ENCODE peak calls at places on chromosome 4, in nine cellular contexts. U is stomach, Q is mesothelial cell of epicardium, B is fibroblast of mammary gland, E is type B pancreatic cell, I is brain microvascular endothelial cell, J is nephron progenitor cell, G is osteocyte, K is endothelial cell of umbilical vein. O is an unnamed sample.

GRCh38 chr4:76987153-76987562 is 37.6 kb downstream of the SEPTIN11 start:
- DNase-seq in U (peak), Q (no peak), B (peak), E (no peak), I (peak), J (no peak), G (no peak), K (no peak), O (no peak)

GRCh38 chr4:8123865-8124264 is 34.7 kb downstream of the ABLIM2 start:
- DNase-seq in U (no peak), Q (no peak), B (no peak), E (no peak), I (no peak), J (no peak), G (no peak), K (no peak), O (no peak)

GRCh38 chr4:3235581-3235980 is 13.4 kb upstream of the MSANTD1 start:
- DNase-seq in U (no peak), Q (no peak), B (no peak), E (no peak), I (no peak), J (no peak), G (no peak), K (no peak), O (no peak)

GRCh38 chr4:134126955-134127354 is 74.6 kb downstream of the PABPC4L start:
- DNase-seq in U (no peak), Q (no peak), B (no peak), E (peak), I (no peak), J (no peak), G (no peak), K (no peak), O (no peak)

GRCh38 chr4:77564231-77564630 is 41.4 kb upstream of the CXCL13 start:
- DNase-seq in U (peak), Q (no peak), B (peak), E (no peak), I (no peak), J (no peak), G (no peak), K (no peak), O (no peak)

GRCh38 chr4:8616831-8617230 is 24.3 kb downstream of the CPZ start:
- DNase-seq in U (no peak), Q (no peak), B (no peak), E (no peak), I (no peak), J (no peak), G (no peak), K (no peak), O (no peak)

GRCh38 chr4:138291431-138291830 is 49.3 kb upstream of the SLC7A11 start:
- DNase-seq in U (no peak), Q (no peak), B (peak), E (no peak), I (no peak), J (no peak), G (no peak), K (no peak), O (no peak)

GRCh38 chr4:142554412-142554811 is 291.7 kb downstream of the INPP4B start:
- DNase-seq in U (no peak), Q (no peak), B (no peak), E (no peak), I (no peak), J (no peak), G (no peak), K (no peak), O (no peak)

GRCh38 chr4:119210760-119211159 is 1.8 kb upstream of the USP53 start:
- DNase-seq in U (no peak), Q (no peak), B (peak), E (no peak), I (no peak), J (no peak), G (no peak), K (no peak), O (no peak)

GRCh38 chr4:15149842-15150592 is 147.7 kb downstream of the CPEB2 start:
- DNase-seq in U (peak), Q (no peak), B (peak), E (no peak), I (peak), J (peak), G (peak), K (peak), O (peak)

GRCh38 chr4:5808081-5808741 is 84.7 kb downstream of the CRMP1 start:
- DNase-seq in U (no peak), Q (no peak), B (peak), E (no peak), I (no peak), J (no peak), G (no peak), K (peak), O (no peak)

GRCh38 chr4:107212565-107212964 is 176.5 kb upstream of the DKK2 start:
- DNase-seq in U (no peak), Q (no peak), B (no peak), E (no peak), I (no peak), J (no peak), G (no peak), K (no peak), O (no peak)

GRCh38 chr4:121900132-121900983 is 30.1 kb upstream of the BBS7 start:
- DNase-seq in U (peak), Q (peak), B (peak), E (no peak), I (peak), J (peak), G (no peak), K (peak), O (peak)

GRCh38 chr4:55727746-55728145 is 91.6 kb upstream of the NMU start:
- DNase-seq in U (no peak), Q (no peak), B (no peak), E (no peak), I (peak), J (no peak), G (no peak), K (no peak), O (no peak)

GRCh38 chr4:37662861-37663390 is 23.2 kb downstream of the RELL1 start:
- DNase-seq in U (no peak), Q (no peak), B (no peak), E (no peak), I (peak), J (no peak), G (no peak), K (no peak), O (no peak)

GRCh38 chr4:112296949-112297483 is at the start of gene ALPK1:
- DNase-seq in U (no peak), Q (no peak), B (peak), E (no peak), I (peak), J (no peak), G (no peak), K (peak), O (peak)

GRCh38 chr4:147643616-147644015 is 26.4 kb downstream of the TMEM184C start:
- DNase-seq in U (no peak), Q (no peak), B (no peak), E (no peak), I (no peak), J (no peak), G (no peak), K (no peak), O (no peak)

GRCh38 chr4:161767116-161767515 is 396.7 kb downstream of the FSTL5 start:
- DNase-seq in U (no peak), Q (no peak), B (peak), E (no peak), I (peak), J (no peak), G (no peak), K (no peak), O (no peak)

GRCh38 chr4:13089659-13089998 is 394.5 kb downstream of the RAB28 start:
- DNase-seq in U (no peak), Q (no peak), B (no peak), E (no peak), I (no peak), J (no peak), G (no peak), K (no peak), O (no peak)

GRCh38 chr4:113077611-113078010 is 28.2 kb downstream of the ANK2 start:
- DNase-seq in U (no peak), Q (no peak), B (no peak), E (no peak), I (no peak), J (no peak), G (no peak), K (no peak), O (no peak)

GRCh38 chr4:185587444-185588161 is 52.3 kb upstream of the PDLIM3 start:
- DNase-seq in U (peak), Q (no peak), B (no peak), E (no peak), I (no peak), J (peak), G (no peak), K (no peak), O (peak)

GRCh38 chr4:8191136-8191747 is 7.8 kb upstream of the SH3TC1 start:
- DNase-seq in U (peak), Q (no peak), B (peak), E (no peak), I (peak), J (no peak), G (no peak), K (peak), O (no peak)

GRCh38 chr4:157221895-157222763 is 1.6 kb downstream of the GRIA2 start:
- DNase-seq in U (no peak), Q (no peak), B (no peak), E (no peak), I (no peak), J (peak), G (no peak), K (peak), O (no peak)

GRCh38 chr4:1549638-1550035 is 134.5 kb downstream of the FAM53A start:
- DNase-seq in U (no peak), Q (no peak), B (no peak), E (no peak), I (no peak), J (no peak), G (no peak), K (no peak), O (no peak)

GRCh38 chr4:102826105-102826889 is 1.1 kb downstream of the UBE2D3 start:
- DNase-seq in U (no peak), Q (no peak), B (no peak), E (no peak), I (no peak), J (no peak), G (no peak), K (no peak), O (no peak)

GRCh38 chr4:154722262-154722661 is 21.5 kb upstream of the LRAT start:
- DNase-seq in U (no peak), Q (no peak), B (no peak), E (no peak), I (no peak), J (no peak), G (no peak), K (no peak), O (no peak)

GRCh38 chr4:164512124-164512523 is 241.8 kb upstream of the SMIM31 start:
- DNase-seq in U (no peak), Q (no peak), B (no peak), E (no peak), I (no peak), J (no peak), G (no peak), K (no peak), O (no peak)

GRCh38 chr4:186563761-186564160 is 8.4 kb upstream of the MTNR1A start:
- DNase-seq in U (no peak), Q (no peak), B (no peak), E (peak), I (no peak), J (no peak), G (peak), K (no peak), O (no peak)

GRCh38 chr4:26905172-26905571 is 44.5 kb downstream of the STIM2 start:
- DNase-seq in U (no peak), Q (no peak), B (no peak), E (no peak), I (no peak), J (no peak), G (no peak), K (no peak), O (no peak)

GRCh38 chr4:10579700-10580099 is 104.9 kb downstream of the CLNK start:
- DNase-seq in U (no peak), Q (no peak), B (no peak), E (no peak), I (no peak), J (no peak), G (no peak), K (no peak), O (no peak)

GRCh38 chr4:57233391-57233790 is 123.2 kb upstream of the IGFBP7 start:
- DNase-seq in U (no peak), Q (no peak), B (peak), E (no peak), I (peak), J (no peak), G (no peak), K (peak), O (no peak)

GRCh38 chr4:115687356-115687755 is 573.9 kb upstream of the NDST4 start:
- DNase-seq in U (no peak), Q (no peak), B (no peak), E (no peak), I (no peak), J (no peak), G (no peak), K (no peak), O (no peak)

GRCh38 chr4:40309250-40309774 is 25.8 kb upstream of the CHRNA9 start:
- DNase-seq in U (peak), Q (peak), B (peak), E (peak), I (peak), J (peak), G (peak), K (peak), O (peak)

GRCh38 chr4:108885211-108885610 is 122.4 kb upstream of the ETNPPL start:
- DNase-seq in U (no peak), Q (no peak), B (no peak), E (no peak), I (peak), J (no peak), G (no peak), K (peak), O (no peak)

GRCh38 chr4:54843106-54843505 is 185.3 kb downstream of the KIT start:
- DNase-seq in U (no peak), Q (no peak), B (no peak), E (no peak), I (no peak), J (no peak), G (no peak), K (no peak), O (no peak)

GRCh38 chr4:101421393-101421792 is 74.1 kb upstream of the PPP3CA start:
- DNase-seq in U (no peak), Q (no peak), B (no peak), E (no peak), I (no peak), J (no peak), G (no peak), K (no peak), O (no peak)

GRCh38 chr4:130336585-130337217 is 1240.7 kb downstream of the C4orf33 start:
- DNase-seq in U (no peak), Q (no peak), B (peak), E (no peak), I (peak), J (no peak), G (no peak), K (peak), O (peak)

GRCh38 chr4:20395160-20395773 is 143.6 kb downstream of the SLIT2 start:
- DNase-seq in U (peak), Q (no peak), B (peak), E (no peak), I (no peak), J (peak), G (no peak), K (peak), O (peak)
- TF ChIP-seq CTCF in U (peak), Q (peak), B (peak), E (peak), I (peak), J (peak), G (peak), K (peak), O (peak)

GRCh38 chr4:74408639-74409038 is 36.3 kb upstream of the AREG start:
- DNase-seq in U (no peak), Q (no peak), B (peak), E (no peak), I (peak), J (no peak), G (no peak), K (no peak), O (no peak)

GRCh38 chr4:74412225-74412624 is 32.7 kb upstream of the AREG start:
- DNase-seq in U (no peak), Q (no peak), B (no peak), E (no peak), I (no peak), J (no peak), G (no peak), K (no peak), O (no peak)

GRCh38 chr4:74410741-74411140 is 34.2 kb upstream of the AREG start:
- DNase-seq in U (no peak), Q (no peak), B (no peak), E (no peak), I (no peak), J (no peak), G (no peak), K (no peak), O (no peak)

GRCh38 chr4:74407891-74408290 is 37.0 kb upstream of the AREG start:
- DNase-seq in U (no peak), Q (no peak), B (no peak), E (no peak), I (no peak), J (no peak), G (no peak), K (no peak), O (no peak)

DNA sequence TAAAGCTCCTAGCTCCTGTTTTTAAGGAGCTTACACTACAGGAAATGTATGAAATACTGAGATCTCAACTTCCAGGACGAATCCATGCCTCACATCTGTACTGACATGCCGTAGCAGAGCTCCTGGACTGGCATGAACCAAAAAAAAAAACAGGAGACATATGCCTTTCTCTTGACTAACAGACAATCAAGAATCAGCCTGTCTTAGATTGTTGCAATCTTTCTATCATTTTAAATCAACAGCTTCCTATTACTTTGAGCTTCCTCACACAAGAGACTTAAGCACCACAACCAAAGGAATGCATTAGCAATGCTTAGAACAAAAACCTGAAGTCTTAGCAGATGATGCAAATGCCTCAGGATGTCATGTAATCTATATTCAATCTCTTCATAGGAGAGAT is 34.7 kb upstream of the AREG start:
- DNase-seq in U (no peak), Q (no peak), B (no peak), E (no peak), I (no peak), J (no peak), G (no peak), K (no peak), O (no peak)
- TF ChIP-seq CTCF in U (no peak), Q (no peak), B (no peak), E (no peak), I (no peak), J (no peak), G (no peak), K (no peak), O (no peak)

GRCh38 chr4:41334182-41334581 is 77.5 kb downstream of the UCHL1 start:
- DNase-seq in U (no peak), Q (no peak), B (no peak), E (no peak), I (no peak), J (no peak), G (no peak), K (no peak), O (no peak)

GRCh38 chr4:41339812-41340809 is 83.4 kb downstream of the UCHL1 start:
- DNase-seq in U (no peak), Q (no peak), B (peak), E (no peak), I (no peak), J (peak), G (no peak), K (peak), O (no peak)
- TF ChIP-seq CTCF in U (no peak), Q (no peak), B (no peak), E (peak), I (peak), J (no peak), G (no peak), K (peak), O (no peak)

DNA sequence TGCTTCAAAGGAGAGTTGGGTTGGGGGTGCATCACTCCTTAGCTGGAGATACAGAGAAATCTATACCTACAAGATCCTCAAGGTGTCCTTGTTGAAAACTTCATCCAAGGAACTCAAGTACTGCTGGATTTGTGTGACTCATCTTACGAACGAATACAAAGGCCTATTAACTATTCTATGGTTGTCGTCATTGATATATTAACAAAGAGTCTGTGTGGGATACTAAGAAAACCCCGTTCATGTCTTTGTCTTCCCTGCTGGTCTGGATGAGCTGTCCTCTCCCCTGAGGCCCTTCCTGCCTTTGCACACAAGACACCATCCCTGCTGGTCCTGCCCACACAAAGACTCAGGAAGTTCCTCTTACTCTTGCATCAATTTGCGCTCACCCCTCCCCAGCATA is 54.9 kb upstream of the IRF2 start:
- DNase-seq in U (no peak), Q (no peak), B (peak), E (no peak), I (peak), J (no peak), G (no peak), K (no peak), O (no peak)
- TF ChIP-seq CTCF in U (no peak), Q (no peak), B (no peak), E (no peak), I (no peak), J (no peak), G (no peak), K (no peak), O (no peak)

O was measured in GM20000.